ENCODE peak calls at places on chromosomes 13 and 19, in five cellular contexts. I is left colon, X is GOT3, F is HS-5, J is MV-4-11. V is an unnamed sample.
A peak's percentile ranks its signal among the peaks of the same experiment; 100 is the strongest.

GRCh38 chr19:48123907-48124675 is 13.5 kb upstream of the PLA2G4C start:
- DNase-seq in I (no peak), X (no peak), F (peak; percentile 68), J (no peak), V (peak; percentile 18)

GRCh38 chr19:18725755-18726416 is 42.4 kb downstream of the CRTC1 start:
- DNase-seq in I (no peak), X (no peak), F (no peak), J (no peak), V (no peak)

GRCh38 chr19:28454083-28454482 is 758.9 kb downstream of the UQCRFS1 start:
- DNase-seq in I (no peak), X (no peak), F (no peak), J (no peak), V (no peak)

GRCh38 chr13:110347535-110348308 is 40.6 kb downstream of the COL4A2 start:
- DNase-seq in I (no peak), X (no peak), F (peak; percentile 53), J (no peak), V (no peak)

GRCh38 chr19:17184381-17184841 is 30.7 kb upstream of the USE1 start:
- DNase-seq in I (no peak), X (no peak), F (no peak), J (peak; percentile 79), V (peak; percentile 57)

GRCh38 chr13:41107104-41107571 is 25.5 kb downstream of the KBTBD6 start:
- DNase-seq in I (no peak), X (no peak), F (no peak), J (no peak), V (no peak)

GRCh38 chr19:7852851-7853759 is 21.1 kb downstream of the PRR36 start:
- DNase-seq in I (peak; percentile 89), X (no peak), F (no peak), J (peak; percentile 22), V (peak; percentile 85)

GRCh38 chr13:51729853-51730553 is 74.0 kb downstream of the DHRS12 start:
- DNase-seq in I (no peak), X (no peak), F (no peak), J (peak; percentile 58), V (peak; percentile 19)

GRCh38 chr19:30662211-30662861 is 290.2 kb downstream of the ZNF536 start:
- DNase-seq in I (no peak), X (no peak), F (no peak), J (no peak), V (peak; percentile 3)

GRCh38 chr19:51531349-51532315 is at the start of gene SIGLEC6:
- DNase-seq in I (peak; percentile 58), X (no peak), F (no peak), J (peak; percentile 97), V (no peak)